ENCODE peak calls at places on chromosomes 5 and 9, in six cellular contexts. R is COR-L47, X is cardiac muscle cell, M is NCI-H2081, Z is GF-D8, L is substantia nigra. Q is an unnamed sample.

GRCh38 chr5:56900858-56901578 is 8.4 kb upstream of the SETD9 start:
- DNase-seq in R (peak), X (peak), M (peak), Z (no peak), L (no peak), Q (peak)

GRCh38 chr5:174589011-174589410 is 135.4 kb upstream of the MSX2 start:
- DNase-seq in R (no peak), X (no peak), M (no peak), Z (no peak), L (no peak), Q (no peak)

GRCh38 chr9:24939099-24939850 is 393.6 kb upstream of the IZUMO3 start:
- DNase-seq in R (peak), X (no peak), M (peak), Z (no peak), L (no peak), Q (no peak)

GRCh38 chr9:3920586-3921582 is 379.0 kb downstream of the GLIS3 start:
- DNase-seq in R (no peak), X (peak), M (no peak), Z (no peak), L (no peak), Q (no peak)

GRCh38 chr5:172721455-172722308 is 49.3 kb downstream of the DUSP1 start:
- DNase-seq in R (no peak), X (peak), M (no peak), Z (no peak), L (no peak), Q (no peak)

GRCh38 chr9:85172001-85172978 is 502.8 kb downstream of the NTRK2 start:
- DNase-seq in R (no peak), X (peak), M (no peak), Z (no peak), L (no peak), Q (no peak)

GRCh38 chr5:180352976-180353225 is 235 bp downstream of the GFPT2 start:
- DNase-seq in R (no peak), X (no peak), M (no peak), Z (no peak), L (no peak), Q (no peak)

GRCh38 chr5:153489611-153490010 is 859 bp upstream of the GRIA1 start:
- DNase-seq in R (no peak), X (no peak), M (no peak), Z (no peak), L (no peak), Q (no peak)

GRCh38 chr5:173518856-173519255 is 97.6 kb downstream of the BOD1 start:
- DNase-seq in R (no peak), X (no peak), M (no peak), Z (no peak), L (no peak), Q (no peak)

GRCh38 chr5:171946382-171946781 is 60.1 kb downstream of the FBXW11 start:
- DNase-seq in R (no peak), X (no peak), M (no peak), Z (no peak), L (no peak), Q (no peak)

GRCh38 chr9:127426756-127427155 is 2.6 kb downstream of the ZNF79 start:
- DNase-seq in R (no peak), X (no peak), M (no peak), Z (no peak), L (no peak), Q (no peak)

GRCh38 chr9:129697956-129698757 is 32.7 kb downstream of the PRRX2 start:
- DNase-seq in R (no peak), X (peak), M (no peak), Z (no peak), L (no peak), Q (no peak)

GRCh38 chr5:139062910-139063663 is 135.1 kb downstream of the SIL1 start:
- DNase-seq in R (no peak), X (no peak), M (no peak), Z (no peak), L (no peak), Q (no peak)

GRCh38 chr5:137344723-137345322 is 154.3 kb downstream of the SPOCK1 start:
- DNase-seq in R (peak), X (peak), M (peak), Z (no peak), L (no peak), Q (no peak)

GRCh38 chr9:115118471-115119156 is 657 bp upstream of the TNC start:
- DNase-seq in R (peak), X (peak), M (peak), Z (no peak), L (no peak), Q (no peak)

GRCh38 chr5:78587081-78587774 is 61.3 kb downstream of the LHFPL2 start:
- DNase-seq in R (no peak), X (no peak), M (no peak), Z (no peak), L (no peak), Q (no peak)

GRCh38 chr5:58057324-58057723 is 402.6 kb downstream of the PLK2 start:
- DNase-seq in R (no peak), X (no peak), M (no peak), Z (no peak), L (no peak), Q (no peak)

GRCh38 chr5:14105717-14106435 is 37.3 kb upstream of the TRIO start:
- DNase-seq in R (peak), X (peak), M (no peak), Z (no peak), L (no peak), Q (no peak)

GRCh38 chr5:71789746-71790145 is 70.7 kb downstream of the CARTPT start:
- DNase-seq in R (no peak), X (no peak), M (no peak), Z (no peak), L (no peak), Q (no peak)

GRCh38 chr5:143086851-143087637 is 316.4 kb downstream of the NR3C1 start:
- DNase-seq in R (no peak), X (peak), M (no peak), Z (no peak), L (no peak), Q (no peak)

GRCh38 chr5:113232246-113232645 is 202.5 kb downstream of the TSSK1B start:
- DNase-seq in R (no peak), X (no peak), M (no peak), Z (no peak), L (no peak), Q (no peak)

GRCh38 chr9:113584728-113585442 is 121.4 kb downstream of the RGS3 start:
- DNase-seq in R (no peak), X (no peak), M (no peak), Z (no peak), L (no peak), Q (no peak)

GRCh38 chr5:110086658-110087388 is 397.1 kb downstream of the MAN2A1 start:
- DNase-seq in R (no peak), X (peak), M (no peak), Z (no peak), L (no peak), Q (no peak)

GRCh38 chr5:149195337-149195887 is 54.1 kb downstream of the ABLIM3 start:
- DNase-seq in R (no peak), X (no peak), M (no peak), Z (no peak), L (no peak), Q (no peak)

GRCh38 chr5:14425581-14425980 is 156.0 kb upstream of the OTULINL start:
- DNase-seq in R (no peak), X (no peak), M (no peak), Z (no peak), L (no peak), Q (no peak)

GRCh38 chr5:179229331-179229761 is 115.9 kb downstream of the ADAMTS2 start:
- DNase-seq in R (no peak), X (no peak), M (no peak), Z (no peak), L (no peak), Q (no peak)

GRCh38 chr5:59661306-59661705 is 232.2 kb downstream of the PDE4D start:
- DNase-seq in R (no peak), X (no peak), M (no peak), Z (no peak), L (no peak), Q (no peak)

GRCh38 chr5:5063533-5063953 is 76.6 kb upstream of the ADAMTS16 start:
- DNase-seq in R (no peak), X (no peak), M (no peak), Z (no peak), L (no peak), Q (no peak)

GRCh38 chr9:113808391-113809191 is 67.5 kb upstream of the ZNF618 start:
- DNase-seq in R (no peak), X (peak), M (no peak), Z (no peak), L (no peak), Q (no peak)

GRCh38 chr5:154271936-154272514 is 81.5 kb downstream of the GALNT10 start:
- DNase-seq in R (no peak), X (no peak), M (peak), Z (no peak), L (no peak), Q (no peak)

GRCh38 chr9:15670884-15671283 is 118.0 kb downstream of the CCDC171 start:
- DNase-seq in R (no peak), X (no peak), M (no peak), Z (no peak), L (no peak), Q (no peak)

GRCh38 chr5:53109041-53109435 is 519 bp downstream of the MOCS2 start:
- DNase-seq in R (no peak), X (no peak), M (no peak), Z (no peak), L (no peak), Q (no peak)